ENCODE peak calls at places on chromosomes 5 and 9, in four cellular contexts. L is HepG2, K is H1, Q is K562. M is an unnamed sample.

GRCh38 chr5:124453221-124454032 is 293.0 kb downstream of the ZNF608 start:
- DNase-seq in Q (no peak), L (no peak), K (no peak), M (no peak)

GRCh38 chr5:102715405-102715804 is 39.7 kb upstream of the PAM start:
- DNase-seq in L (no peak), K (no peak), Q (no peak), M (no peak)

GRCh38 chr5:172910828-172911627 is 48.2 kb upstream of the RPL26L1 start:
- DNase-seq in L (peak; percentile 27), K (no peak), Q (peak; percentile 22), M (peak; percentile 96)

GRCh38 chr9:136564379-136564988 is 18.6 kb upstream of the NOTCH1 start:
- DNase-seq in L (no peak), Q (peak; percentile 32), K (no peak), M (no peak)

GRCh38 chr5:55934720-55935119 is 60.0 kb downstream of the IL6ST start:
- DNase-seq in K (no peak), Q (no peak), L (no peak), M (no peak)

GRCh38 chr5:1838013-1838412 is 36.8 kb downstream of the NDUFS6 start:
- DNase-seq in K (no peak), L (no peak), Q (no peak), M (no peak)

GRCh38 chr9:109416135-109416706 is 81.9 kb downstream of the PTPN3 start:
- DNase-seq in L (no peak), K (no peak), Q (no peak), M (no peak)

GRCh38 chr9:124306098-124306735 is 48.5 kb downstream of the NEK6 start:
- DNase-seq in K (no peak), Q (peak; percentile 29), L (no peak), M (peak; percentile 75)

GRCh38 chr5:105462377-105462776 is 1899.8 kb upstream of the NUDT12 start:
- DNase-seq in Q (no peak), L (no peak), K (no peak), M (no peak)

GRCh38 chr9:79023134-79023577 is 548.6 kb upstream of the TLE4 start:
- DNase-seq in L (no peak), K (no peak), Q (no peak), M (peak; percentile 62)

GRCh38 chr5:122978068-122978467 is 58.5 kb downstream of the PPIC start:
- DNase-seq in Q (no peak), L (no peak), K (no peak), M (no peak)

GRCh38 chr5:127313847-127314473 is 23.4 kb downstream of the MEGF10 start:
- DNase-seq in Q (peak; percentile 70), K (no peak), L (peak; percentile 16), M (peak; percentile 60)

GRCh38 chr9:87007711-87008360 is 60.5 kb upstream of the GAS1 start:
- DNase-seq in Q (no peak), K (no peak), L (no peak), M (no peak)

GRCh38 chr9:123343428-123344272 is 12.3 kb upstream of the CRB2 start:
- DNase-seq in Q (peak; percentile 84), K (no peak), L (no peak), M (no peak)

GRCh38 chr9:70407081-70407503 is 7.4 kb downstream of the KLF9 start:
- DNase-seq in L (no peak), K (no peak), Q (no peak), M (peak; percentile 35)

GRCh38 chr5:158390556-158390955 is 531.6 kb upstream of the CLINT1 start:
- DNase-seq in Q (no peak), L (no peak), K (no peak), M (no peak)

GRCh38 chr5:176167800-176168199 is 70.4 kb upstream of the SIMC1 start:
- DNase-seq in K (no peak), Q (no peak), L (no peak), M (no peak)

GRCh38 chr9:121888438-121888775 is 204.7 kb downstream of the TTLL11 start:
- DNase-seq in Q (no peak), K (no peak), L (no peak), M (peak; percentile 29)

GRCh38 chr5:65871182-65871581 is 55.2 kb upstream of the ERBIN start:
- DNase-seq in K (no peak), L (no peak), Q (no peak), M (peak; percentile 41)

DNA sequence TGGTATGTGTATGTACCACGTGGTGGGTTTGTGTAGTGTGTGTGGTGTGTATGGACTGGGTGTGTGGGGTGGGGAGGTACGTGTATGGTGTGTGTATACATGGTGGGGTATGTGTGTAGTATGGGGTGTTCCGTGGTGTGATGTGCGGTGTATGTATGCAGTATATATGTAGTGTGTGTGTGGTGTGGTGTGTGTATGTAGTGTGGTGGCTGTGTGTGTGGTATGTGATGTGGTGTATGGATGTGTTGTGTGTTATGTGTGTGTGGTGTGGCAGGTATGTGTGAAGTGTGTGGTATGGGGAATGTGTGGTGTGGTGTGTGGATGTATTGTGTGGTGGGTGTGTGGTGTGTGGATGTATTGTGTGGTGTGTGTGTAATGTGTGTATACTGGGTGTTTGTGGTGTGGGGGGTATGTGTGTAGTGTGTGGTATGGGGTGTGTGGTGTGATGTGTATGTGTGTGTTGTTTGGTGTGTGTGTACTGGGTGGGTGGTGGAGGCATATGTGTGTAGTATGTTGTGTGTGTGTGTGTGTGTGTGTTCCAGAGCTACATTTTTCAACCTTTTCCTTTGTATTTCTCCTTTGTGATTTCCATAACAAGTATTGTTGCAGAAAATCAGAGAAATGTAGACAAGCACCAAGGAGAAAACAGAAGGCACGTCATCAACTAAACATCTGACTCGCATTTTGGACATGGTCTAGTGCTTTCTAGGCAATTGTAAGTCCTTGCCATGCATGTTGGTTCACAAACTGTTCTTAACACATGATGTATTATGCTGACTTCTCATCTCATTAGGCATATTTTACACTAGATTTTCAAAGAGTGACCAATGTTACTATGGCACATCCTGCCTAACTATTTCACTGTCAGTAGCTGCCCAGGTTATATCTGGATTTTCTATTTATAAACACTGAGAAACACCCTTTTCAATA is 13.2 kb downstream of the SEMA4D start:
- DNase-seq in Q (no peak), L (no peak), K (no peak), M (no peak)
- TF ChIP-seq MAFK in Q (no peak), L (no peak), K (no peak), M (no peak)

DNA sequence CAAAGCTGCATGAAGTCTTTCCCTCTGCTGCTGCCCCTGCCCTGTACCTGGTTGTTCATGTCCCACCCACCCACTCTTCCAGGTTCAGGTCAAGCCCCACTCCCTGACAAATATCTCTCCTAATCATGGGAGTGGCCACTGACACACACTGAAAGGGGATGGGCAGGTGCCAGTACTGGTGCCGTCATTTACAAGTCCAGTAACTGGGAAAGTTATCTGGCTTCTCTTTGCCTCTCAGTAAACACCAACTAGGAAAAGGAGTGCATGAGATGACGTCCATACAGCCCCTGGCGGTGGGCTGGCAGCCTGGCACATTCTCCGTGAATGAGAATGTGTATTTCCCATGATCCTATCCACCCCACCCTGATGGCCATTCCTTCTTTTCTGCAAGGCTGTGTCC is 225.2 kb downstream of the FSTL4 start:
- DNase-seq in K (no peak), Q (no peak), L (no peak), M (no peak)
- TF ChIP-seq RFX5 in K (no peak), Q (no peak), L (no peak), M (no peak)

GRCh38 chr5:6435356-6435755 is 13.3 kb upstream of the UBE2QL1 start:
- DNase-seq in Q (peak; percentile 55), L (peak; percentile 19), K (peak; percentile 31), M (peak; percentile 53)
- TF ChIP-seq HDAC2 in Q (no peak), L (no peak), K (no peak), M (no peak)

GRCh38 chr9:89313842-89314241 is 2.8 kb downstream of the CKS2 start:
- DNase-seq in Q (no peak), L (no peak), K (no peak), M (no peak)

GRCh38 chr9:89310486-89311345 is at the start of gene CKS2:
- DNase-seq in L (peak; percentile 99), Q (peak; percentile 98), K (peak; percentile 100), M (peak; percentile 94)

GRCh38 chr9:89309608-89310485 is 1.1 kb upstream of the CKS2 start:
- DNase-seq in K (no peak), L (no peak), Q (peak; percentile 72), M (no peak)

GRCh38 chr9:89311346-89312153 is 555 bp downstream of the CKS2 start:
- DNase-seq in L (no peak), Q (no peak), K (no peak), M (no peak)

GRCh38 chr9:89312154-89312616 is 1.2 kb downstream of the CKS2 start:
- DNase-seq in L (no peak), K (no peak), Q (peak; percentile 57), M (peak; percentile 32)
- TF ChIP-seq MAFK in L (no peak), K (no peak), Q (no peak), M (no peak)

GRCh38 chr5:68727931-68728330 is 365.9 kb upstream of the SLC30A5 start:
- DNase-seq in Q (no peak), L (no peak), K (no peak), M (no peak)

GRCh38 chr5:68725905-68726683 is 367.7 kb upstream of the SLC30A5 start:
- DNase-seq in K (no peak), Q (no peak), L (no peak), M (no peak)

GRCh38 chr5:68722357-68722756 is 371.5 kb upstream of the SLC30A5 start:
- DNase-seq in K (no peak), L (no peak), Q (peak; percentile 13), M (no peak)
- TF ChIP-seq RFX5 in K (no peak), L (no peak), Q (no peak), M (no peak)

GRCh38 chr5:135829681-135830383 is 4.6 kb upstream of the SLC25A48 start:
- DNase-seq in L (peak; percentile 20), K (peak; percentile 36), Q (peak; percentile 74), M (peak; percentile 56)
- TF ChIP-seq HDAC2 in L (no peak), K (no peak), Q (no peak), M (no peak)